ENCODE peak calls at places on chromosomes 6 and 20, in ten cellular contexts. D is GM13977; N is activated gamma-delta T cell treated with anti-CD3 and anti-CD28 coated beads, Interleukin-2, amount 50 U/mL, for 16 hours; Y is MG63; K is RPMI7951; Z is NCI-H1694; J is hypothalamus; I is EH; V is psoas muscle; E is GM12865. U is an unnamed sample.

GRCh38 chr6:109332748-109333147 is 49.5 kb downstream of the CD164 start:
- DNase-seq in D (no peak), N (no peak), Y (no peak), K (no peak), Z (no peak), J (no peak), I (no peak), V (no peak), E (peak; percentile 30), U (no peak)

GRCh38 chr6:39196648-39197047 is 32.6 kb downstream of the KCNK5 start:
- DNase-seq in D (no peak), N (no peak), Y (no peak), K (no peak), Z (no peak), J (no peak), I (no peak), V (no peak), E (no peak), U (no peak)

GRCh38 chr6:29750709-29751108 is 27.5 kb downstream of the HLA-F start:
- DNase-seq in D (no peak), N (no peak), Y (no peak), K (no peak), Z (no peak), J (no peak), I (no peak), V (no peak), E (no peak), U (no peak)

GRCh38 chr20:10596726-10597125 is 77.1 kb downstream of the JAG1 start:
- DNase-seq in D (no peak), N (no peak), Y (no peak), K (peak; percentile 86), Z (no peak), J (no peak), I (peak; percentile 96), V (no peak), E (no peak), U (no peak)

GRCh38 chr6:81744136-81744535 is 8.3 kb downstream of the TENT5A start:
- DNase-seq in D (no peak), N (no peak), Y (no peak), K (no peak), Z (no peak), J (no peak), I (no peak), V (no peak), E (no peak), U (no peak)

GRCh38 chr6:29025927-29026585 is 18.9 kb downstream of the OR2W1 start:
- DNase-seq in D (no peak), N (no peak), Y (no peak), K (no peak), Z (no peak), J (no peak), I (no peak), V (no peak), E (no peak), U (no peak)

GRCh38 chr20:51480507-51481270 is 61.8 kb downstream of the NFATC2 start:
- DNase-seq in D (peak; percentile 62), N (no peak), Y (no peak), K (no peak), Z (no peak), J (no peak), I (no peak), V (no peak), E (peak; percentile 86), U (peak; percentile 57)

GRCh38 chr20:62281161-62281933 is 21.4 kb upstream of the ADRM1 start:
- DNase-seq in D (no peak), N (no peak), Y (no peak), K (no peak), Z (no peak), J (no peak), I (no peak), V (no peak), E (no peak), U (no peak)

GRCh38 chr6:68108243-68108835 is 526.7 kb upstream of the ADGRB3 start:
- DNase-seq in D (peak; percentile 7), N (no peak), Y (no peak), K (no peak), Z (no peak), J (no peak), I (no peak), V (no peak), E (peak; percentile 13), U (no peak)

GRCh38 chr6:53347921-53348435 is 772 bp downstream of the ELOVL5 start:
- DNase-seq in D (peak; percentile 41), N (peak; percentile 31), Y (peak; percentile 77), K (peak; percentile 80), Z (peak; percentile 33), J (peak; percentile 29), I (peak; percentile 81), V (peak; percentile 77), E (peak; percentile 55), U (no peak)

GRCh38 chr6:5246870-5247161 is 13.9 kb downstream of the LYRM4 start:
- DNase-seq in D (no peak), N (no peak), Y (no peak), K (no peak), Z (no peak), J (no peak), I (no peak), V (no peak), E (no peak), U (no peak)

GRCh38 chr6:70843328-70843918 is 113.4 kb downstream of the B3GAT2 start:
- DNase-seq in D (no peak), N (no peak), Y (no peak), K (no peak), Z (no peak), J (no peak), I (no peak), V (no peak), E (no peak), U (no peak)

GRCh38 chr6:41013473-41014153 is 25.4 kb downstream of the UNC5CL start:
- DNase-seq in D (no peak), N (no peak), Y (no peak), K (no peak), Z (no peak), J (no peak), I (no peak), V (no peak), E (no peak), U (no peak)

GRCh38 chr6:18207438-18207837 is 52.2 kb downstream of the KDM1B start:
- DNase-seq in D (no peak), N (no peak), Y (no peak), K (no peak), Z (no peak), J (peak; percentile 2), I (no peak), V (no peak), E (no peak), U (no peak)

GRCh38 chr6:93799226-93799625 is 379.9 kb upstream of the EPHA7 start:
- DNase-seq in D (no peak), N (no peak), Y (no peak), K (no peak), Z (no peak), J (no peak), I (no peak), V (no peak), E (no peak), U (no peak)

GRCh38 chr20:7856756-7857155 is 83.5 kb downstream of the HAO1 start:
- DNase-seq in D (no peak), N (no peak), Y (peak; percentile 83), K (peak; percentile 81), Z (no peak), J (no peak), I (peak; percentile 70), V (no peak), E (no peak), U (no peak)